ENCODE peak calls at places on chromosomes 13 and 19, in five cellular contexts. Y is activated CD8-positive, alpha-beta memory T cell treated with anti-CD3 and anti-CD28 coated beads, Interleukin-2, amount 10 ng/mL, durations not matched to agents 7 days and 5 days; J is HCT116; C is effector memory CD8-positive, alpha-beta T cell; M is stimulated activated naive CD8-positive, alpha-beta T cell treated with anti-CD3 and anti-CD28 coated beads, Interleukin-15, Interleukin-2, amounts not matched to agents 100 U/mL and 50 U/mL, for 24 hours. W is an unnamed sample.

GRCh38 chr19:49224856-49225255 is 67.3 kb downstream of the TRPM4 start:
- ATAC-seq in Y (no peak), J (peak), C (no peak), M (peak), W (no peak)

GRCh38 chr13:99442273-99442895 is 58.9 kb upstream of the TM9SF2 start:
- ATAC-seq in Y (peak), J (peak), C (peak), M (no peak), W (peak)

GRCh38 chr13:77034883-77035282 is 7.9 kb upstream of the FBXL3 start:
- ATAC-seq in Y (no peak), J (no peak), C (no peak), M (peak), W (no peak)

GRCh38 chr13:32261567-32261966 is 53.6 kb downstream of the ZAR1L start:
- ATAC-seq in Y (no peak), J (no peak), C (no peak), M (no peak), W (no peak)

GRCh38 chr13:26456578-26457119 is 100.8 kb upstream of the WASF3 start:
- ATAC-seq in Y (no peak), J (no peak), C (no peak), M (no peak), W (no peak)

GRCh38 chr13:48709213-48709612 is 55.5 kb downstream of the CYSLTR2 start:
- ATAC-seq in Y (peak), J (no peak), C (no peak), M (peak), W (no peak)

GRCh38 chr13:27309967-27310598 is 39.5 kb downstream of the RASL11A start:
- ATAC-seq in Y (no peak), J (peak), C (no peak), M (no peak), W (no peak)

GRCh38 chr19:17554968-17555479 is 425 bp upstream of the COLGALT1 start:
- ATAC-seq in Y (peak), J (peak), C (no peak), M (peak), W (peak)

GRCh38 chr13:73943137-73943964 is 190.9 kb downstream of the KLF12 start:
- ATAC-seq in Y (peak), J (no peak), C (peak), M (peak), W (peak)

GRCh38 chr13:20044086-20044485 is 85.6 kb downstream of the ZMYM2 start:
- ATAC-seq in Y (no peak), J (no peak), C (no peak), M (no peak), W (no peak)

GRCh38 chr13:74110053-74110452 is 24.2 kb downstream of the KLF12 start:
- ATAC-seq in Y (no peak), J (no peak), C (no peak), M (no peak), W (no peak)

GRCh38 chr13:40272776-40273139 is 393.7 kb downstream of the FOXO1 start:
- ATAC-seq in Y (no peak), J (no peak), C (no peak), M (peak), W (peak)

GRCh38 chr13:51063909-51064308 is 47.2 kb downstream of the C13orf42 start:
- ATAC-seq in Y (no peak), J (no peak), C (no peak), M (no peak), W (no peak)

GRCh38 chr13:106145997-106146864 is 389.2 kb downstream of the EFNB2 start:
- ATAC-seq in Y (no peak), J (peak), C (no peak), M (no peak), W (no peak)

GRCh38 chr13:86569119-86569518 is 769.9 kb upstream of the SLITRK6 start:
- ATAC-seq in Y (no peak), J (no peak), C (no peak), M (no peak), W (no peak)

GRCh38 chr13:20616059-20616797 is 49.3 kb downstream of the IFT88 start:
- ATAC-seq in Y (no peak), J (no peak), C (no peak), M (no peak), W (no peak)

GRCh38 chr19:10820173-10820572 is 15.8 kb downstream of the TMED1 start:
- ATAC-seq in Y (no peak), J (peak), C (no peak), M (peak), W (no peak)

GRCh38 chr19:14023404-14024235 is 4.3 kb upstream of the RLN3 start:
- ATAC-seq in Y (no peak), J (peak), C (no peak), M (peak), W (no peak)

GRCh38 chr13:109568273-109568900 is 218.0 kb downstream of the IRS2 start:
- ATAC-seq in Y (no peak), J (no peak), C (no peak), M (no peak), W (no peak)

GRCh38 chr13:44815507-44816074 is 173.7 kb downstream of the NUFIP1 start:
- ATAC-seq in Y (peak), J (peak), C (no peak), M (peak), W (peak)

GRCh38 chr13:75372517-75372916 is 109.5 kb downstream of the TBC1D4 start:
- ATAC-seq in Y (peak), J (peak), C (peak), M (peak), W (peak)

GRCh38 chr19:10270616-10271394 is at the start of gene ICAM1:
- ATAC-seq in Y (peak), J (peak), C (peak), M (peak), W (peak)

GRCh38 chr13:113946409-113947181 is 27.3 kb downstream of the C13orf46 start:
- ATAC-seq in Y (no peak), J (no peak), C (no peak), M (no peak), W (no peak)

GRCh38 chr19:15262011-15262410 is 29.8 kb upstream of the EPHX3 start:
- ATAC-seq in Y (no peak), J (no peak), C (no peak), M (no peak), W (no peak)

GRCh38 chr13:111179908-111180756 is 65.0 kb downstream of the ARHGEF7 start:
- ATAC-seq in Y (no peak), J (no peak), C (no peak), M (no peak), W (no peak)

GRCh38 chr19:44993926-44994537 is 7.2 kb upstream of the RELB start:
- ATAC-seq in Y (no peak), J (no peak), C (no peak), M (no peak), W (no peak)

GRCh38 chr19:42270346-42271044 is 1.4 kb downstream of the CIC start:
- ATAC-seq in Y (peak), J (no peak), C (peak), M (peak), W (peak)

GRCh38 chr19:16608290-16608704 is 19.7 kb downstream of the MED26 start:
- ATAC-seq in Y (peak), J (no peak), C (peak), M (peak), W (peak)

GRCh38 chr13:94708971-94709614 is 3.3 kb downstream of the SOX21 start:
- ATAC-seq in Y (no peak), J (no peak), C (no peak), M (no peak), W (no peak)

GRCh38 chr13:24737042-24737441 is 26.9 kb upstream of the RNF17 start:
- ATAC-seq in Y (no peak), J (no peak), C (no peak), M (no peak), W (no peak)

GRCh38 chr19:42297034-42297433 is 4.9 kb upstream of the PRR19 start:
- ATAC-seq in Y (no peak), J (no peak), C (no peak), M (no peak), W (no peak)

GRCh38 chr13:76293751-76294150 is 592.5 kb downstream of the KCTD12 start:
- ATAC-seq in Y (no peak), J (no peak), C (no peak), M (no peak), W (no peak)

GRCh38 chr19:45163751-45164150 is 3.0 kb upstream of the NKPD1 start:
- ATAC-seq in Y (no peak), J (no peak), C (no peak), M (no peak), W (no peak)

GRCh38 chr13:98938801-98939200 is 39.1 kb downstream of the DOCK9 start:
- ATAC-seq in Y (no peak), J (peak), C (no peak), M (peak), W (no peak)

GRCh38 chr13:98033277-98034247 is 80.1 kb downstream of the IPO5 start:
- ATAC-seq in Y (no peak), J (peak), C (no peak), M (no peak), W (no peak)

GRCh38 chr19:46142294-46142693 is 5.7 kb upstream of the IGFL2 start:
- ATAC-seq in Y (no peak), J (no peak), C (no peak), M (no peak), W (no peak)

GRCh38 chr13:49690133-49690989 is 925 bp downstream of the EBPL start:
- ATAC-seq in Y (peak), J (peak), C (peak), M (no peak), W (peak)

GRCh38 chr13:99313941-99314340 is 6.7 kb upstream of the GPR183 start:
- ATAC-seq in Y (no peak), J (no peak), C (no peak), M (no peak), W (no peak)

GRCh38 chr13:41178040-41178439 is 16.3 kb downstream of the KBTBD7 start:
- ATAC-seq in Y (no peak), J (no peak), C (no peak), M (peak), W (no peak)

GRCh38 chr13:72101768-72102400 is 234.9 kb upstream of the DACH1 start:
- ATAC-seq in Y (no peak), J (no peak), C (no peak), M (no peak), W (no peak)